ENCODE peak calls at places on chromosomes 13 and 19, in five cellular contexts. A, P, T, C and M are unnamed samples.

GRCh38 chr19:19482785-19483625 is 32.3 kb downstream of the TSSK6 start:
- DNase-seq in T (no peak), P (no peak), C (no peak), A (no peak), M (no peak)

GRCh38 chr13:43558942-43559341 is 227.8 kb downstream of the ENOX1 start:
- DNase-seq in T (no peak), C (no peak), A (no peak), P (no peak), M (no peak)

GRCh38 chr13:113120300-113121182 is 2.1 kb upstream of the F10 start:
- DNase-seq in C (no peak), A (no peak), T (no peak), P (no peak), M (no peak)

GRCh38 chr19:29670255-29670654 is 5.0 kb downstream of the PLEKHF1 start:
- DNase-seq in P (no peak), T (no peak), A (no peak), C (no peak), M (no peak)

GRCh38 chr13:95226051-95226450 is 75.2 kb downstream of the ABCC4 start:
- DNase-seq in T (no peak), P (no peak), A (no peak), C (no peak), M (no peak)

GRCh38 chr13:98880673-98881072 is 97.2 kb downstream of the DOCK9 start:
- DNase-seq in P (no peak), T (no peak), A (no peak), C (no peak), M (no peak)

GRCh38 chr13:64278493-64278892 is 2862.8 kb upstream of the PCDH20 start:
- DNase-seq in A (no peak), P (no peak), T (no peak), C (no peak), M (no peak)

GRCh38 chr19:14561832-14562351 is 10.0 kb downstream of the NDUFB7 start:
- DNase-seq in C (peak; percentile 53), P (no peak), T (no peak), A (peak; percentile 48), M (no peak)

GRCh38 chr19:347946-348861 is 3.6 kb upstream of the MIER2 start:
- DNase-seq in C (no peak), A (no peak), T (no peak), P (no peak), M (no peak)

GRCh38 chr13:102040812-102041211 is 361.0 kb downstream of the FGF14 start:
- DNase-seq in A (no peak), T (peak; percentile 41), C (no peak), P (no peak), M (no peak)

GRCh38 chr19:55113570-55114039 is 3.8 kb downstream of the PPP1R12C start:
- DNase-seq in T (no peak), P (peak; percentile 78), A (peak; percentile 83), C (peak; percentile 30), M (no peak)

GRCh38 chr13:45289936-45290563 is 50.9 kb downstream of the TPT1 start:
- DNase-seq in T (no peak), P (no peak), A (no peak), C (no peak), M (no peak)

GRCh38 chr19:41334793-41335192 is 18.9 kb downstream of the TGFB1 start:
- DNase-seq in C (no peak), P (no peak), A (no peak), T (no peak), M (no peak)

GRCh38 chr19:55622242-55622969 is 2.0 kb downstream of the ZNF784 start:
- DNase-seq in T (no peak), C (no peak), A (no peak), P (no peak), M (peak; percentile 36)

GRCh38 chr13:49098198-49098597 is 121.9 kb upstream of the MLNR start:
- DNase-seq in C (no peak), A (no peak), P (no peak), T (no peak), M (no peak)

GRCh38 chr13:82739881-82740280 is 1142.4 kb downstream of the SLITRK1 start:
- DNase-seq in A (no peak), T (no peak), C (no peak), P (no peak), M (no peak)

GRCh38 chr19:6186435-6186834 is 51.0 kb downstream of the ACSBG2 start:
- DNase-seq in C (no peak), T (no peak), A (no peak), P (no peak), M (no peak)

GRCh38 chr19:50413531-50413930 is 5.2 kb upstream of the SPIB start:
- DNase-seq in P (no peak), C (no peak), T (no peak), A (no peak), M (no peak)